ENCODE peak calls at places on chromosome 1, in ten cellular contexts. G, Z, Q, S, D, C, B, A, N and F are unnamed samples.

GRCh38 chr1:156618853-156619581 is at the start of gene HAPLN2:
- DNase-seq in G (no peak), Z (peak), Q (no peak), S (no peak), D (no peak), C (no peak), B (no peak), A (no peak), N (peak), F (peak)

GRCh38 chr1:198220428-198220827 is 63.6 kb downstream of the NEK7 start:
- DNase-seq in G (no peak), Z (peak), Q (peak), S (no peak), D (no peak), C (peak), B (no peak), A (peak), N (no peak), F (peak)

GRCh38 chr1:211738709-211739301 is 63.4 kb upstream of the NEK2 start:
- DNase-seq in G (no peak), Z (no peak), Q (no peak), S (no peak), D (peak), C (no peak), B (peak), A (no peak), N (peak), F (peak)

GRCh38 chr1:54546651-54547348 is 1.2 kb upstream of the ACOT11 start:
- DNase-seq in G (no peak), Z (no peak), Q (no peak), S (no peak), D (no peak), C (no peak), B (peak), A (no peak), N (no peak), F (peak)

GRCh38 chr1:156119503-156120209 is 5.1 kb downstream of the LMNA start:
- DNase-seq in G (no peak), Z (no peak), Q (peak), S (no peak), D (no peak), C (peak), B (peak), A (peak), N (peak), F (peak)

GRCh38 chr1:31396633-31397351 is 16.2 kb upstream of the SERINC2 start:
- DNase-seq in G (no peak), Z (no peak), Q (peak), S (peak), D (no peak), C (no peak), B (peak), A (peak), N (no peak), F (peak)

GRCh38 chr1:151708891-151709290 is 7.7 kb downstream of the CELF3 start:
- DNase-seq in G (no peak), Z (no peak), Q (no peak), S (no peak), D (no peak), C (no peak), B (no peak), A (no peak), N (no peak), F (no peak)

GRCh38 chr1:62823556-62823955 is 39.6 kb downstream of the ATG4C start:
- DNase-seq in G (no peak), Z (no peak), Q (no peak), S (no peak), D (no peak), C (peak), B (no peak), A (no peak), N (no peak), F (peak)

GRCh38 chr1:78223417-78224215 is 177.8 kb downstream of the GIPC2 start:
- DNase-seq in G (no peak), Z (peak), Q (peak), S (no peak), D (no peak), C (peak), B (no peak), A (peak), N (no peak), F (peak)

GRCh38 chr1:170162385-170163226 is 16.8 kb downstream of the NTMT2 start:
- DNase-seq in G (no peak), Z (no peak), Q (peak), S (peak), D (no peak), C (peak), B (no peak), A (peak), N (no peak), F (peak)

GRCh38 chr1:216923601-216924000 is 200.4 kb upstream of the ESRRG start:
- DNase-seq in G (no peak), Z (no peak), Q (no peak), S (no peak), D (no peak), C (no peak), B (no peak), A (no peak), N (no peak), F (no peak)

GRCh38 chr1:111204211-111204883 is 3.9 kb upstream of the DENND2D start:
- DNase-seq in G (peak), Z (peak), Q (no peak), S (no peak), D (peak), C (no peak), B (no peak), A (no peak), N (peak), F (no peak)

GRCh38 chr1:13702425-13703127 is 2.6 kb downstream of the PRDM2 start:
- DNase-seq in G (no peak), Z (no peak), Q (no peak), S (no peak), D (peak), C (no peak), B (no peak), A (no peak), N (peak), F (no peak)

GRCh38 chr1:69911301-69911801 is 294.0 kb downstream of the LRRC40 start:
- DNase-seq in G (no peak), Z (no peak), Q (peak), S (peak), D (no peak), C (peak), B (peak), A (peak), N (no peak), F (peak)

GRCh38 chr1:46203738-46204405 is 738 bp downstream of the LURAP1 start:
- DNase-seq in G (no peak), Z (no peak), Q (no peak), S (no peak), D (no peak), C (peak), B (no peak), A (no peak), N (no peak), F (no peak)

GRCh38 chr1:97911266-97912215 is 9.3 kb downstream of the DPYD start:
- DNase-seq in G (no peak), Z (no peak), Q (no peak), S (no peak), D (no peak), C (no peak), B (no peak), A (no peak), N (no peak), F (no peak)

GRCh38 chr1:61120307-61120840 is 38.0 kb downstream of the NFIA start:
- DNase-seq in G (no peak), Z (no peak), Q (no peak), S (no peak), D (no peak), C (peak), B (no peak), A (no peak), N (no peak), F (no peak)
- H3K4me3 ChIP-seq in G (peak), Z (no peak), Q (no peak), S (no peak), D (no peak), C (no peak), B (no peak), A (no peak), N (no peak), F (peak)

GRCh38 chr1:222242492-222242891 is 305.4 kb downstream of the HHIPL2 start:
- DNase-seq in G (no peak), Z (no peak), Q (no peak), S (no peak), D (no peak), C (no peak), B (no peak), A (no peak), N (no peak), F (no peak)

GRCh38 chr1:222240536-222241181 is 307.2 kb downstream of the HHIPL2 start:
- DNase-seq in G (no peak), Z (no peak), Q (peak), S (peak), D (no peak), C (peak), B (no peak), A (peak), N (no peak), F (peak)

GRCh38 chr1:222241410-222241809 is 306.5 kb downstream of the HHIPL2 start:
- DNase-seq in G (no peak), Z (no peak), Q (no peak), S (no peak), D (no peak), C (no peak), B (no peak), A (no peak), N (no peak), F (no peak)

GRCh38 chr1:222247081-222247480 is 300.8 kb downstream of the HHIPL2 start:
- DNase-seq in G (no peak), Z (no peak), Q (no peak), S (no peak), D (no peak), C (no peak), B (no peak), A (no peak), N (no peak), F (no peak)

DNA sequence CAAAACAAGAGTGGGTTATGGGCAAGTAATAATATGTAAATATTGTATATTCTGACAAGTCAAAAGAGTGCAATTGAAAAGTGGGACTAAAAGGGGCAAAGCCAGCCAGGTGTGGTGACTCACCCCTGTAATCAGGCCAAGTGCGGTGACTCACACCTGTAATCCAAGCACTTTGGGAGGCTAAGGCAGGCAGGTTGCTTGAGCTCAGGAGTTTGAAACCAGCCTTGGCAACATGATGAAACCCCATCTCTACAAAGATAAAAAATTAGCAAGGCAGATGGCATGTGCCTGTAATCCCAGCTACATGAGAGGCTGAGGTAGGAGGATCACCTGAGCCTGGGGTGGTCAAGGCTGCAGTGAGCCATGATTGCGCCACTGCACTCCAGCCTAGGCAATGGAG is 304.0 kb downstream of the HHIPL2 start:
- DNase-seq in G (no peak), Z (no peak), Q (no peak), S (no peak), D (no peak), C (no peak), B (no peak), A (peak), N (no peak), F (no peak)
- TF ChIP-seq CTCF in G (no peak), Z (no peak), Q (no peak), S (no peak), D (no peak), C (no peak), B (no peak), A (no peak), N (no peak), F (no peak)

DNA sequence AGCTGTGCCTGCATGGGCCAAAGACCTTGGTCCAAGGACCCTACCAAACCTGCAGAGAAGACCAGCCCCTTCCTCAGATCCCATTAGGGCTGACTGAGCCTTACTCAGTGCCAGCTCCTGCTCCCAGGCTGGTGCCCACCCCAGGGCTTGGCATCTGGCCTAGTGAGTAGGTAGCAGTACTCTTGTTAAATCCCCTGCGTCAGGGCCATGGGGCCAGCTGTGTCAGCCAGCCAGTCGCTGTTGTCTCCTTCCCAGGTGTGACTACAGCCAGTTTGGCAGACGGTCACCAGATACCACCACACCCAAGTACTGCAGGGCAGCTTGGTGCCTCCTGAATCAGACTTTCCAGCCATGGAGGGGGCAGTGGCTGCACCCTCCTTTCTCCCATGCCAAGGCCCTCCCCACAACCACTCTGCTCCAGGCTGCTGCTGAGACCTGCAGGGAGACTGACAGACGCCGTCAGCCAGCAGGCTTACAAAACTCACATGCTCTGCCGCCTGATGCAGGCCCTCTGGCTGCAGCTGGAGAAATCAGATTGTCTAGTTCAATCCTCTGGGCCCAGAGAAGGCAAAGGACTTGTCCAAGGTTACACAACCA is 3.0 kb downstream of the TENT5B start:
- DNase-seq in G (no peak), Z (peak), Q (no peak), S (no peak), D (no peak), C (no peak), B (no peak), A (no peak), N (no peak), F (no peak)
- H3K4me3 ChIP-seq in G (peak), Z (no peak), Q (no peak), S (no peak), D (no peak), C (no peak), B (no peak), A (no peak), N (no peak), F (no peak)

GRCh38 chr1:61356995-61357394 is 274.6 kb downstream of the NFIA start:
- DNase-seq in G (no peak), Z (no peak), Q (no peak), S (no peak), D (no peak), C (no peak), B (no peak), A (no peak), N (no peak), F (no peak)

GRCh38 chr1:61348025-61348665 is 265.8 kb downstream of the NFIA start:
- DNase-seq in G (no peak), Z (no peak), Q (no peak), S (no peak), D (no peak), C (no peak), B (no peak), A (no peak), N (no peak), F (no peak)

GRCh38 chr1:61357539-61357938 is 275.2 kb downstream of the NFIA start:
- DNase-seq in G (no peak), Z (no peak), Q (no peak), S (no peak), D (no peak), C (no peak), B (no peak), A (no peak), N (no peak), F (no peak)

GRCh38 chr1:61353797-61354406 is 271.5 kb downstream of the NFIA start:
- DNase-seq in G (no peak), Z (no peak), Q (no peak), S (no peak), D (no peak), C (no peak), B (no peak), A (no peak), N (no peak), F (no peak)

DNA sequence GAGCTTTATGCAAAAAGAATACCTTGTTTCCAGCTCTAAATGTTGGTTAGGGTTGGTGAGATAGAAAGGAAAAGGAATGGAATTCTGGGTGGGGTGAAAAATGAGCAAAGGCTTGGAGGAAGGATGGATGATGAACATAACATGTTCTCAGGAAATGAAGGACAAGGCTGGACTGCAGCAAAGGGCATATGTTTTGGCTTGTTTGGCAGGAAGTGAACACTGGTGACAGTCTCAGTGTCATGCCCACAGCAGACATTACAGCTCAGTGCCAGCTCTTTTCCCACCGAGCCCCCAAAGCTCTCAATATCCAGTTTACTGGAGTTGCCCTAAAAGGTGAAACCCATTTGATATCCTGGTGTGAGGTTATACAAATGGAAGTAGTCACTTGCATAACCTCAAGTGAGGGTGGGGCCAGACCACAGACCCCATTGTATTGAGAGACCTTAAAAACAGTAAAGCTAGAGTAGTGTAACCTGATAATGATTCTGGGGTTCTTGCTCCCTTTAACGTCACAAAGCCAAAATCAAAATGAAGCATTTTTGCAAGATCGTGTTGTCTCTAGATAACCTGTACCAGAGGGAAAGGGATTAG is 270.6 kb downstream of the NFIA start:
- DNase-seq in G (no peak), Z (no peak), Q (no peak), S (no peak), D (no peak), C (no peak), B (no peak), A (no peak), N (no peak), F (no peak)
- TF ChIP-seq CTCF in G (no peak), Z (no peak), Q (no peak), S (no peak), D (no peak), C (no peak), B (no peak), A (no peak), N (no peak), F (no peak)

GRCh38 chr1:163201906-163202305 is 810 bp downstream of the RGS5 start:
- DNase-seq in G (no peak), Z (no peak), Q (no peak), S (no peak), D (no peak), C (no peak), B (no peak), A (no peak), N (no peak), F (no peak)
- H3K4me3 ChIP-seq in G (peak), Z (no peak), Q (no peak), S (no peak), D (peak), C (no peak), B (no peak), A (no peak), N (no peak), F (no peak)

GRCh38 chr1:173410133-173410793 is 66.9 kb upstream of the PRDX6 start:
- DNase-seq in G (no peak), Z (no peak), Q (no peak), S (no peak), D (no peak), C (peak), B (no peak), A (peak), N (no peak), F (peak)

GRCh38 chr1:173409613-173410012 is 67.5 kb upstream of the PRDX6 start:
- DNase-seq in G (no peak), Z (no peak), Q (peak), S (no peak), D (peak), C (peak), B (peak), A (peak), N (peak), F (peak)

GRCh38 chr1:173407846-173408245 is 69.3 kb upstream of the PRDX6 start:
- DNase-seq in G (no peak), Z (no peak), Q (no peak), S (no peak), D (no peak), C (no peak), B (no peak), A (no peak), N (no peak), F (no peak)

GRCh38 chr1:173410794-173411236 is 66.3 kb upstream of the PRDX6 start:
- DNase-seq in G (no peak), Z (no peak), Q (no peak), S (no peak), D (peak), C (no peak), B (no peak), A (no peak), N (peak), F (no peak)

GRCh38 chr1:173408886-173409285 is 68.2 kb upstream of the PRDX6 start:
- DNase-seq in G (no peak), Z (no peak), Q (no peak), S (no peak), D (no peak), C (peak), B (no peak), A (no peak), N (no peak), F (peak)
- TF ChIP-seq CTCF in G (no peak), Z (no peak), Q (no peak), S (peak), D (no peak), C (peak), B (no peak), A (peak), N (no peak), F (peak)